ENCODE peak calls at places on chromosomes 4 and X, in seven cellular contexts. G is OCI-M1; F is A172; W is activated CD8-positive, alpha-beta memory T cell treated with anti-CD3 and anti-CD28 coated beads, Interleukin-2, amount 50 U/mL, for 4 hours; M is GM04504; C is AG04450; I is stimulated activated CD4-positive, alpha-beta T cell treated with anti-CD3 and anti-CD28 coated beads, Interleukin-2, amount 100 ng/mL, for 24 hours. H is an unnamed sample.

GRCh38 chrX:7158468-7158990 is 10.6 kb upstream of the PUDP start:
- DNase-seq in M (no peak), C (no peak), W (no peak), I (no peak), G (no peak), F (peak), H (no peak)

GRCh38 chr4:114598191-114599121 is at the start of gene UGT8:
- DNase-seq in M (no peak), G (no peak), C (no peak), I (peak), F (no peak), W (peak), H (peak)

GRCh38 chr4:7399433-7400234 is 35.1 kb downstream of the PSAPL1 start:
- DNase-seq in W (no peak), I (no peak), F (no peak), C (no peak), G (no peak), M (no peak), H (no peak)

GRCh38 chr4:183941964-183942363 is 36.9 kb downstream of the STOX2 start:
- DNase-seq in I (no peak), F (no peak), W (no peak), G (no peak), M (no peak), C (no peak), H (no peak)

GRCh38 chr4:5338511-5338910 is 287.2 kb downstream of the STK32B start:
- DNase-seq in W (no peak), F (no peak), G (no peak), M (peak), I (no peak), C (no peak), H (no peak)

GRCh38 chrX:118167361-118167760 is 50.8 kb upstream of the KLHL13 start:
- DNase-seq in C (no peak), I (no peak), F (no peak), G (no peak), M (no peak), W (no peak), H (no peak)

GRCh38 chrX:108139303-108139702 is 47.7 kb downstream of the ATG4A start:
- DNase-seq in I (no peak), G (peak), W (no peak), M (no peak), F (no peak), C (no peak), H (peak)

GRCh38 chr4:48261288-48261687 is 8.3 kb downstream of the TEC start:
- DNase-seq in G (peak), W (no peak), F (no peak), I (no peak), C (no peak), M (no peak), H (no peak)

GRCh38 chrX:123990602-123991001 is 29.1 kb downstream of the STAG2 start:
- DNase-seq in G (no peak), M (no peak), C (no peak), W (no peak), I (no peak), F (no peak), H (no peak)

GRCh38 chrX:136452614-136453013 is 35.1 kb upstream of the BRS3 start:
- DNase-seq in W (no peak), F (no peak), I (no peak), M (no peak), C (no peak), G (no peak), H (no peak)

GRCh38 chr4:88878624-88879023 is 178.4 kb downstream of the FAM13A start:
- DNase-seq in C (no peak), F (no peak), M (no peak), I (no peak), G (no peak), W (no peak), H (no peak)

GRCh38 chr4:115514675-115515074 is 401.3 kb upstream of the NDST4 start:
- DNase-seq in F (no peak), G (no peak), W (no peak), I (no peak), C (no peak), M (no peak), H (no peak)

GRCh38 chr4:122764808-122765189 is 32.3 kb downstream of the BBS12 start:
- DNase-seq in G (peak), C (peak), I (no peak), F (peak), M (peak), W (no peak), H (peak)

GRCh38 chrX:9464435-9465371 is at the start of gene TBL1X:
- DNase-seq in I (peak), W (peak), C (no peak), F (no peak), G (peak), M (no peak), H (peak)

GRCh38 chr4:158801066-158801465 is 32.2 kb downstream of the FNIP2 start:
- DNase-seq in C (no peak), M (no peak), I (no peak), W (no peak), F (peak), G (no peak), H (no peak)

GRCh38 chrX:38206036-38206435 is 14.6 kb downstream of the SRPX start:
- DNase-seq in M (no peak), F (peak), W (no peak), C (no peak), G (no peak), I (no peak), H (no peak)

GRCh38 chrX:154748712-154749339 is 2.1 kb downstream of the GAB3 start:
- DNase-seq in C (no peak), M (no peak), F (peak), I (no peak), G (peak), W (peak), H (peak)

GRCh38 chr4:10006236-10006603 is 15.1 kb downstream of the SLC2A9 start:
- DNase-seq in W (no peak), G (peak), F (peak), I (no peak), M (peak), C (no peak), H (peak)

GRCh38 chr4:88003261-88003660 is 4.2 kb upstream of the PKD2 start:
- DNase-seq in I (no peak), G (no peak), C (no peak), M (no peak), F (no peak), W (no peak), H (no peak)

GRCh38 chr4:123415977-123416376 is 19.4 kb downstream of the SPRY1 start:
- DNase-seq in C (no peak), W (peak), F (peak), M (no peak), G (peak), I (peak), H (peak)

GRCh38 chr4:40016007-40016406 is 38.3 kb upstream of the PDS5A start:
- DNase-seq in C (no peak), F (no peak), M (no peak), W (no peak), I (no peak), G (no peak), H (no peak)

GRCh38 chrX:119201570-119201969 is 34.5 kb upstream of the PGRMC1 start:
- DNase-seq in M (no peak), G (no peak), C (no peak), F (no peak), I (no peak), W (no peak), H (no peak)

GRCh38 chr4:186020106-186020792 is 48.7 kb upstream of the TLR3 start:
- DNase-seq in C (no peak), I (no peak), M (no peak), W (no peak), F (no peak), G (no peak), H (no peak)

GRCh38 chr4:5638316-5638715 is 70.0 kb downstream of the EVC2 start:
- DNase-seq in C (peak), I (no peak), W (no peak), M (no peak), G (no peak), F (peak), H (no peak)

GRCh38 chrX:18036394-18036793 is 175.3 kb upstream of the RAI2 start:
- DNase-seq in C (no peak), F (no peak), I (no peak), M (no peak), G (no peak), W (no peak), H (peak)

GRCh38 chrX:147749308-147749707 is 162.4 kb upstream of the FMR1 start:
- DNase-seq in G (peak), I (no peak), F (no peak), M (no peak), W (no peak), C (no peak), H (no peak)

GRCh38 chr4:55866290-55866907 is 13.0 kb downstream of the EXOC1 start:
- DNase-seq in I (no peak), G (peak), M (peak), C (peak), F (peak), W (no peak), H (peak)

GRCh38 chr4:138097912-138098600 is 144.1 kb downstream of the SLC7A11 start:
- DNase-seq in M (no peak), C (no peak), W (no peak), F (no peak), I (no peak), G (peak), H (no peak)

H was measured in NB4.